ENCODE peak calls at places on chromosomes 13 and 19, in seven cellular contexts. D is GM23248, N is hepatocyte, X is PC-3, J is Karpas-422, E is HCT116, R is SK-N-SH. C is an unnamed sample. For H3K79me2 and H3K9me2, the result is how much of the 10 kb centered on the place peaks cover.

GRCh38 chr13:42740753-42741152 is 40.6 kb upstream of the FAM216B start:
- DNase-seq in E (peak), J (peak), N (peak), D (peak), X (peak), R (peak), C (no peak)

GRCh38 chr13:73832203-73832602 is 302.0 kb downstream of the KLF12 start:
- DNase-seq in X (peak), J (no peak), N (peak), E (no peak), R (no peak), D (no peak), C (no peak)

GRCh38 chr13:83178008-83178407 is 704.3 kb downstream of the SLITRK1 start:
- DNase-seq in N (no peak), E (no peak), X (peak), J (no peak), R (no peak), D (no peak), C (no peak)

GRCh38 chr19:15479391-15480345 is at the start of gene PGLYRP2:
- DNase-seq in X (peak), E (no peak), N (no peak), J (peak), R (peak), D (peak), C (no peak)

GRCh38 chr19:1833540-1833939 is 14.7 kb downstream of the REXO1 start:
- DNase-seq in E (no peak), N (no peak), J (no peak), R (no peak), X (no peak), D (no peak), C (no peak)

GRCh38 chr13:20181180-20181579 is 11.6 kb downstream of the GJB2 start:
- DNase-seq in R (no peak), E (no peak), J (no peak), X (no peak), D (no peak), N (no peak), C (no peak)

GRCh38 chr19:40271706-40272105 is 13.4 kb downstream of the AKT2 start:
- DNase-seq in J (no peak), E (no peak), D (no peak), R (no peak), N (no peak), X (no peak), C (no peak)

GRCh38 chr13:33642374-33643065 is 175.4 kb upstream of the RFC3 start:
- DNase-seq in J (no peak), D (peak), R (no peak), N (peak), X (peak), E (no peak), C (no peak)

GRCh38 chr19:11345122-11345752 is 831 bp downstream of the TMEM205 start:
- DNase-seq in X (peak), J (no peak), E (no peak), R (peak), N (peak), D (peak), C (no peak)

GRCh38 chr13:101013245-101013644 is 338.6 kb upstream of the TMTC4 start:
- DNase-seq in D (peak), E (no peak), R (no peak), X (peak), J (no peak), N (no peak), C (no peak)

GRCh38 chr13:62910541-62910940 is 1494.9 kb upstream of the PCDH20 start:
- DNase-seq in D (no peak), E (no peak), X (no peak), N (no peak), R (no peak), J (no peak), C (no peak)
- H3K79me2 ChIP-seq in D (under half), E (under half), X (under half), N (under half), R (under half), J (under half), C (under half)

GRCh38 chr19:31408460-31409124 is 59.4 kb upstream of the TSHZ3 start:
- DNase-seq in D (peak), R (no peak), J (no peak), N (peak), E (no peak), X (peak), C (no peak)
- H3K9me2 ChIP-seq in D (under half), R (under half), J (under half), N (under half), E (under half), X (under half), C (under half)

GRCh38 chr19:27679905-27680304 is 1533.0 kb downstream of the UQCRFS1 start:
- DNase-seq in R (no peak), J (no peak), D (no peak), N (no peak), E (no peak), X (no peak), C (no peak)
- H3K79me2 ChIP-seq in R (under half), J (under half), D (under half), N (under half), E (under half), X (under half), C (under half)

GRCh38 chr13:35882722-35883497 is 248.3 kb downstream of the DCLK1 start:
- DNase-seq in X (peak), D (no peak), J (no peak), E (no peak), N (no peak), R (no peak), C (no peak)

GRCh38 chr13:35874704-35875103 is 256.5 kb downstream of the DCLK1 start:
- DNase-seq in D (no peak), R (no peak), E (no peak), J (no peak), X (no peak), N (no peak), C (no peak)

GRCh38 chr13:35881360-35881759 is 249.8 kb downstream of the DCLK1 start:
- DNase-seq in E (no peak), D (peak), R (no peak), N (no peak), X (no peak), J (no peak), C (no peak)

GRCh38 chr13:35876601-35877000 is 254.6 kb downstream of the DCLK1 start:
- DNase-seq in J (no peak), X (no peak), R (no peak), E (no peak), D (peak), N (no peak), C (no peak)

DNA sequence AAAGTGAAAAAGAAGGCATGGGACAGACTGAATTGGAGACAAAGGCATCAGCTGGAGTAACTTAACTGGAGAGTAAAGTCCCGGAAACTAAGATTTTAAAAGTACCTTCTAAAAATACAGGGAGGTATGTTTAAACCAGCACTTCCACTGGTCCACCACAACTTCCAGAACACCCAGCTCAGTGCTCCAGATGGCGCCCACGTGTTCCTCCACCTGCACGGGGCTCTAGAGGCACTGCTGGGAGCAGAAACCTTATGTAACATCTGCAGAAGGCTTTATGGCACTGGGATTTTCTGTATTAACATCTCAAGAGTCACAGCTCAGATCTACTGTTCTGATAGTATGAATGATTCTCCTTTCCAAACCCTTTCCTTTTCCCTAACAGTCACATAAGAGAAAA is 252.1 kb downstream of the DCLK1 start:
- DNase-seq in J (no peak), D (no peak), E (no peak), R (no peak), X (no peak), N (no peak), C (no peak)
- H3K9me2 ChIP-seq in J (under half), D (under half), E (under half), R (under half), X (under half), N (under half), C (under half)

GRCh38 chr19:48450441-48450840 is 4.7 kb downstream of the GRWD1 start:
- DNase-seq in R (peak), X (no peak), E (no peak), D (no peak), N (no peak), J (no peak), C (no peak)
- H3K79me2 ChIP-seq in R (under half), X (under half), E (half or more), D (under half), N (under half), J (under half), C (under half)

GRCh38 chr19:33417751-33418150 is 44.2 kb downstream of the CEBPG start:
- DNase-seq in E (no peak), J (no peak), R (no peak), X (no peak), D (no peak), N (no peak), C (no peak)
- H3K9me2 ChIP-seq in E (under half), J (under half), R (under half), X (under half), D (under half), N (under half), C (under half)

DNA sequence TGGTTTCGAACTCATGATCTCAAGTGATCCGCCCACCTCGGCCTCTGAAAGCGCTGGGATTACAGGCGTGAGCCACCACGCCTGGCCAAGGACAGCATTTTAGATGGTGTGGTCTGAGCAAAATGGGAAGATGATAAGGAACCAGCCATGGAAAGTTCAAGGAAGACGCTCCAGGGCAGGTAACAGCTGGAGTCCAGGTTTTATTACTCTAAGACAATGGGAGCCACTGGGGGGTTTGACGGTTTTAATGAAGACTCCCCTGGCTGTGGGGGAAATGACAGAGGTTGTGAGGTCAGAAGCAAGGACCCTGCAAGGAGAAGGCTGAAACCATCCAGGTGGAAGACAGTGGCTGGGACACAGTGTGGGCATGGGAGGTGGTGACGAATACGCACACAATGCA is 20.9 kb downstream of the PRKD2 start:
- DNase-seq in X (no peak), N (no peak), J (no peak), E (no peak), R (peak), D (no peak), C (no peak)
- H3K79me2 ChIP-seq in X (under half), N (under half), J (under half), E (under half), R (under half), D (under half), C (under half)